ENCODE peak calls at places on chromosomes 12 and 14, in four cellular contexts. W, K, B and X are unnamed samples.

GRCh38 chr12:45989857-45990467 is 412 bp downstream of the SCAF11 start:
- DNase-seq in W (no peak), K (peak; percentile 75), B (peak; percentile 72), X (no peak)

GRCh38 chr14:46352876-46353275 is 298.7 kb downstream of the RPL10L start:
- DNase-seq in W (no peak), K (no peak), B (no peak), X (no peak)

GRCh38 chr12:16553457-16553856 is 52.5 kb downstream of the LMO3 start:
- DNase-seq in W (no peak), K (no peak), B (no peak), X (no peak)

GRCh38 chr12:62900686-62901272 is 34.2 kb downstream of the PPM1H start:
- DNase-seq in W (no peak), K (no peak), B (no peak), X (no peak)

GRCh38 chr12:103495783-103496456 is at the start of gene C12orf42:
- DNase-seq in W (peak; percentile 51), K (no peak), B (peak; percentile 71), X (no peak)

GRCh38 chr14:78959674-78960264 is 789.6 kb downstream of the NRXN3 start:
- DNase-seq in W (peak; percentile 75), K (peak; percentile 72), B (peak; percentile 79), X (peak; percentile 87)

GRCh38 chr14:92651106-92651792 is 97.2 kb downstream of the LGMN start:
- DNase-seq in W (no peak), K (no peak), B (no peak), X (no peak)

GRCh38 chr12:76026643-76027063 is 4.9 kb downstream of the PHLDA1 start:
- DNase-seq in W (no peak), K (no peak), B (no peak), X (no peak)

GRCh38 chr12:96136129-96136528 is 58.0 kb upstream of the ELK3 start:
- DNase-seq in W (peak; percentile 11), K (no peak), B (no peak), X (no peak)

GRCh38 chr14:23306412-23307145 is at the start of gene BCL2L2:
- DNase-seq in W (peak; percentile 91), K (peak; percentile 88), B (peak; percentile 96), X (peak; percentile 94)

GRCh38 chr14:21311614-21312013 is 31.7 kb downstream of the RPGRIP1 start:
- DNase-seq in W (no peak), K (no peak), B (no peak), X (no peak)

GRCh38 chr12:123445388-123446344 is 9.2 kb upstream of the RILPL2 start:
- DNase-seq in W (no peak), K (no peak), B (no peak), X (no peak)

GRCh38 chr12:113277511-113277910 is 56.2 kb downstream of the TPCN1 start:
- DNase-seq in W (no peak), K (no peak), B (no peak), X (no peak)

GRCh38 chr14:67172520-67172919 is 16.7 kb upstream of the GARIN2 start:
- DNase-seq in W (no peak), K (no peak), B (no peak), X (no peak)

GRCh38 chr14:22438742-22439141 is 150.3 kb downstream of the DAD1 start:
- DNase-seq in W (no peak), K (no peak), B (no peak), X (no peak)

GRCh38 chr14:50044040-50044651 is 72.2 kb downstream of the VCPKMT start:
- DNase-seq in W (no peak), K (no peak), B (no peak), X (no peak)

GRCh38 chr12:30806989-30807694 is 52.4 kb upstream of the CAPRIN2 start:
- DNase-seq in W (peak; percentile 23), K (no peak), B (peak; percentile 79), X (no peak)

GRCh38 chr14:92759300-92759678 is 10.9 kb upstream of the LGMN start:
- DNase-seq in W (peak; percentile 33), K (no peak), B (peak; percentile 26), X (no peak)

GRCh38 chr14:38752750-38753149 is 350.3 kb downstream of the SEC23A start:
- DNase-seq in W (no peak), K (no peak), B (no peak), X (no peak)

GRCh38 chr12:106715582-106715981 is 58.9 kb upstream of the RIC8B start:
- DNase-seq in W (no peak), K (no peak), B (no peak), X (peak; percentile 56)

GRCh38 chr14:100031506-100032281 is 33.5 kb upstream of the EVL start:
- DNase-seq in W (no peak), K (no peak), B (no peak), X (peak; percentile 85)

GRCh38 chr12:104643921-104644669 is 187.3 kb downstream of the CHST11 start:
- DNase-seq in W (no peak), K (no peak), B (no peak), X (no peak)

GRCh38 chr12:114744696-114745095 is 60.7 kb upstream of the TBX3 start:
- DNase-seq in W (no peak), K (no peak), B (no peak), X (no peak)

GRCh38 chr12:18932715-18933114 is 194.8 kb downstream of the CAPZA3 start:
- DNase-seq in W (no peak), K (no peak), B (no peak), X (no peak)

GRCh38 chr14:24971255-24971654 is 78.7 kb downstream of the STXBP6 start:
- DNase-seq in W (no peak), K (no peak), B (no peak), X (no peak)

GRCh38 chr12:118052324-118053070 is 8.5 kb downstream of the WSB2 start:
- DNase-seq in W (no peak), K (no peak), B (no peak), X (peak; percentile 86)

GRCh38 chr14:54127526-54127925 is 170.9 kb upstream of the BMP4 start:
- DNase-seq in W (no peak), K (no peak), B (no peak), X (no peak)

GRCh38 chr14:54788701-54789100 is 113.9 kb downstream of the GCH1 start:
- DNase-seq in W (no peak), K (no peak), B (no peak), X (no peak)

GRCh38 chr14:49946320-49947141 is 53.6 kb downstream of the ARF6 start:
- DNase-seq in W (no peak), K (no peak), B (no peak), X (peak; percentile 51)

GRCh38 chr12:95151821-95152220 is 65.4 kb downstream of the FGD6 start:
- DNase-seq in W (no peak), K (no peak), B (no peak), X (no peak)

GRCh38 chr12:34402899-34403705 is 380.8 kb downstream of the ALG10 start:
- DNase-seq in W (no peak), K (peak; percentile 49), B (no peak), X (peak; percentile 82)

GRCh38 chr14:101961746-101962502 is 2.4 kb upstream of the DYNC1H1 start:
- DNase-seq in W (no peak), K (no peak), B (no peak), X (no peak)

GRCh38 chr14:101959277-101959676 is 5.1 kb upstream of the DYNC1H1 start:
- DNase-seq in W (no peak), K (no peak), B (no peak), X (no peak)

GRCh38 chr14:101958418-101959185 is 5.8 kb upstream of the DYNC1H1 start:
- DNase-seq in W (no peak), K (no peak), B (no peak), X (no peak)

GRCh38 chr14:101961011-101961721 is 3.2 kb upstream of the DYNC1H1 start:
- DNase-seq in W (peak; percentile 76), K (peak; percentile 77), B (peak; percentile 90), X (peak; percentile 90)

GRCh38 chr14:101960225-101960624 is 4.1 kb upstream of the DYNC1H1 start:
- DNase-seq in W (no peak), K (no peak), B (peak; percentile 51), X (no peak)
- TF ChIP-seq CTCF in W (peak; percentile 34), K (peak; percentile 61), B (peak; percentile 56), X (peak; percentile 54)

GRCh38 chr14:77141592-77142288 is at the start of gene ZDHHC22:
- DNase-seq in W (no peak), K (no peak), B (no peak), X (no peak)

GRCh38 chr14:77142289-77142814 is 761 bp upstream of the ZDHHC22 start:
- DNase-seq in W (no peak), K (no peak), B (peak; percentile 77), X (no peak)

GRCh38 chr14:77140343-77140936 is 1.2 kb downstream of the ZDHHC22 start:
- DNase-seq in W (no peak), K (no peak), B (peak; percentile 55), X (no peak)

GRCh38 chr14:77139540-77140342 is 1.9 kb downstream of the ZDHHC22 start:
- DNase-seq in W (peak; percentile 84), K (no peak), B (peak; percentile 90), X (no peak)

GRCh38 chr14:77140937-77141591 is 527 bp downstream of the ZDHHC22 start:
- DNase-seq in W (peak; percentile 88), K (no peak), B (peak; percentile 92), X (no peak)
- TF ChIP-seq CTCF in W (peak; percentile 71), K (peak; percentile 81), B (peak; percentile 62), X (peak; percentile 59)

GRCh38 chr12:52531563-52532300 is 11.5 kb upstream of the KRT5 start:
- DNase-seq in W (no peak), K (no peak), B (no peak), X (no peak)

GRCh38 chr12:52532636-52533035 is 12.4 kb upstream of the KRT5 start:
- DNase-seq in W (no peak), K (no peak), B (no peak), X (no peak)

GRCh38 chr12:52533686-52534470 is 13.7 kb upstream of the KRT5 start:
- DNase-seq in W (no peak), K (no peak), B (no peak), X (no peak)

GRCh38 chr12:52537101-52537500 is 15.8 kb downstream of the KRT71 start:
- DNase-seq in W (no peak), K (no peak), B (no peak), X (no peak)

DNA sequence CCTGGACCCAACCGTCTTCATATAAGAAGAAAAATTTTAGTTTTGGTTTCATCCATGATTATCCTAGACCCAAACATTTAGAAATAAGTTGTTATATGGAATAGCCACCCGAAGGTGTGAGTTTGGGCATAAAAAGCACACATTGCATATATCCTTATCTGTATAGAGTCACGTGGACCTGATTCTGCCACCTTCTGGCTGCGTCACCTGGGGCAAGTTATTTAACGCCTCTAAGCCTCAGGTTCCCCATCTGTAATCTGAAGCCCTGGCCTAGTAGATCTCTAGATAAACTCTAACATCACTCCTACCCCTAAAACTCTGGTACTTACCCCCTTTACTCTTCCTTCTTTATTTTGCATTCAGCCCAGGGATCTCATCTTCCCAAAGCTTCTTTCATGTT is 14.3 kb upstream of the KRT5 start:
- DNase-seq in W (no peak), K (no peak), B (no peak), X (no peak)
- TF ChIP-seq CTCF in W (no peak), K (no peak), B (peak; percentile 26), X (no peak)

DNA sequence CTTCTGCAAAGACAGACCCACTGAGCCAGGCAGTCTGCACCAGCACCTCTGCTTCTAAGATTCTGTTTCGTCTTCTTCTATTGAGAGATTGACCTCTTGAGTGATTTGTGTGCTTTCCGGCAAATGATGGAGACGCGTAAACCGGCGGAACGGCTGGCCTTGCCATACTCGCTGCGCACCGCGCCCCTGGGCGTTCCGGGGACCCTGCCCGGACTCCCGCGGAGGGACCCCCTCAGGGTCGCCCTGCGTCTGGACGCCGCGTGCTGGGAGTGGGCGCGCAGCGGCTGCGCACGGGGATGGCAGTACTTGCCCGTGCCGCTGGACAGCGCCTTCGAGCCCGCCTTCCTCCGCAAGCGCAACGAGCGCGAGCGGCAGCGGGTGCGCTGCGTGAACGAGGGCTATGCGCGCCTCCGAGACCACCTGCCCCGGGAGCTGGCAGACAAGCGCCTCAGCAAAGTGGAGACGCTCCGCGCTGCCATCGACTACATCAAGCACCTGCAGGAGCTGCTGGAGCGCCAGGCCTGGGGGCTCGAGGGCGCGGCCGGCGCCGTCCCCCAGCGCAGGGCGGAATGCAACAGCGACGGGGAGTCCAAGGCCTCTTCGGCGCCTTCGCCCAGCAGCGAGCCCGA is 703 bp downstream of the ASCL4 start:
- DNase-seq in W (peak; percentile 74), K (no peak), B (peak; percentile 91), X (no peak)
- TF ChIP-seq CTCF in W (peak; percentile 34), K (peak; percentile 55), B (peak; percentile 52), X (no peak)